ENCODE peak calls at places on chromosomes 7 and 10, in six cellular contexts. U, C, P, E, V and T are unnamed samples. For H3K36me3, the result is how much of the 10 kb centered on the place peaks cover.

GRCh38 chr10:90993340-90993739 is 72.5 kb upstream of the ANKRD1 start:
- DNase-seq in U (no peak), C (no peak), P (peak), E (no peak), V (no peak), T (no peak)

GRCh38 chr7:21076579-21076978 is 289.9 kb upstream of the SP8 start:
- DNase-seq in U (no peak), C (no peak), P (no peak), E (no peak), V (peak), T (no peak)

GRCh38 chr10:96645191-96645721 is 58.4 kb upstream of the TM9SF3 start:
- DNase-seq in U (no peak), C (no peak), P (no peak), E (peak), V (no peak), T (no peak)

GRCh38 chr10:71132321-71132810 is 80.0 kb upstream of the UNC5B start:
- DNase-seq in U (no peak), C (no peak), P (no peak), E (no peak), V (peak), T (no peak)

GRCh38 chr7:51146816-51147586 is 169.6 kb downstream of the COBL start:
- DNase-seq in U (no peak), C (no peak), P (no peak), E (no peak), V (no peak), T (no peak)

GRCh38 chr10:91775731-91776130 is 22.5 kb upstream of the TNKS2 start:
- DNase-seq in U (no peak), C (no peak), P (no peak), E (no peak), V (no peak), T (no peak)

GRCh38 chr7:137741443-137741842 is 105.3 kb downstream of the DGKI start:
- DNase-seq in U (no peak), C (no peak), P (no peak), E (no peak), V (no peak), T (no peak)

GRCh38 chr7:23277359-23277989 is 21.7 kb upstream of the MALSU1 start:
- DNase-seq in U (no peak), C (peak), P (peak), E (no peak), V (peak), T (no peak)

GRCh38 chr10:13337128-13337826 is 10.8 kb downstream of the SEPHS1 start:
- DNase-seq in U (no peak), C (no peak), P (no peak), E (no peak), V (no peak), T (no peak)

GRCh38 chr7:135578569-135578968 is 20.9 kb downstream of the NUP205 start:
- DNase-seq in U (no peak), C (no peak), P (no peak), E (no peak), V (no peak), T (no peak)

GRCh38 chr10:34187201-34187600 is 627.9 kb downstream of the PARD3 start:
- DNase-seq in U (no peak), C (peak), P (peak), E (no peak), V (no peak), T (peak)

GRCh38 chr7:81669476-81670105 is 100.3 kb downstream of the HGF start:
- DNase-seq in U (no peak), C (peak), P (no peak), E (no peak), V (no peak), T (no peak)

GRCh38 chr10:21754410-21755011 is 220.5 kb downstream of the MLLT10 start:
- DNase-seq in U (no peak), C (peak), P (no peak), E (no peak), V (no peak), T (no peak)

GRCh38 chr7:73364006-73364728 is 36.2 kb downstream of the FKBP6 start:
- DNase-seq in U (no peak), C (no peak), P (no peak), E (no peak), V (no peak), T (no peak)

GRCh38 chr10:98361131-98361633 is 53.8 kb downstream of the PYROXD2 start:
- DNase-seq in U (peak), C (peak), P (peak), E (peak), V (no peak), T (peak)

GRCh38 chr10:82942572-82943091 is 1067.6 kb downstream of the NRG3 start:
- DNase-seq in U (peak), C (peak), P (peak), E (no peak), V (no peak), T (peak)

GRCh38 chr7:92634924-92635519 is 44.8 kb upstream of the FAM133B start:
- DNase-seq in U (no peak), C (peak), P (peak), E (no peak), V (no peak), T (peak)

GRCh38 chr10:70781461-70782051 is 3.6 kb downstream of the TBATA start:
- DNase-seq in U (no peak), C (no peak), P (no peak), E (no peak), V (no peak), T (no peak)

GRCh38 chr7:5020098-5020497 is 25.6 kb upstream of the RBAK start:
- DNase-seq in U (no peak), C (no peak), P (no peak), E (no peak), V (no peak), T (no peak)

GRCh38 chr10:75071164-75071489 is 40.3 kb upstream of the SAMD8 start:
- DNase-seq in U (no peak), C (peak), P (peak), E (no peak), V (no peak), T (no peak)

GRCh38 chr7:13749666-13750065 is 239.8 kb downstream of the ETV1 start:
- DNase-seq in U (no peak), C (no peak), P (no peak), E (no peak), V (no peak), T (no peak)

GRCh38 chr7:17489987-17490386 is 191.5 kb downstream of the AHR start:
- DNase-seq in U (no peak), C (no peak), P (no peak), E (no peak), V (no peak), T (no peak)

GRCh38 chr7:157905740-157906461 is 569.1 kb downstream of the DNAJB6 start:
- DNase-seq in U (no peak), C (no peak), P (no peak), E (peak), V (peak), T (no peak)

GRCh38 chr10:86583983-86584382 is 62.4 kb upstream of the WAPL start:
- DNase-seq in U (no peak), C (no peak), P (no peak), E (no peak), V (peak), T (no peak)

GRCh38 chr10:78621183-78621789 is 447.5 kb upstream of the ZMIZ1 start:
- DNase-seq in U (no peak), C (peak), P (peak), E (no peak), V (no peak), T (no peak)

GRCh38 chr7:125126376-125126775 is 196.8 kb upstream of the POT1 start:
- DNase-seq in U (no peak), C (peak), P (peak), E (no peak), V (no peak), T (no peak)

GRCh38 chr10:119505131-119505551 is 37.4 kb downstream of the RGS10 start:
- DNase-seq in U (no peak), C (peak), P (peak), E (peak), V (no peak), T (no peak)

GRCh38 chr10:132647424-132647823 is 109.8 kb downstream of the INPP5A start:
- DNase-seq in U (no peak), C (no peak), P (no peak), E (no peak), V (no peak), T (no peak)

GRCh38 chr10:68192113-68192512 is 39.8 kb downstream of the ATOH7 start:
- DNase-seq in U (no peak), C (no peak), P (no peak), E (no peak), V (no peak), T (no peak)

GRCh38 chr7:27605689-27606269 is 56.9 kb downstream of the HIBADH start:
- DNase-seq in U (no peak), C (peak), P (peak), E (no peak), V (peak), T (no peak)

GRCh38 chr10:101122270-101123084 is 8.6 kb upstream of the TLX1 start:
- DNase-seq in U (no peak), C (no peak), P (no peak), E (no peak), V (no peak), T (no peak)

DNA sequence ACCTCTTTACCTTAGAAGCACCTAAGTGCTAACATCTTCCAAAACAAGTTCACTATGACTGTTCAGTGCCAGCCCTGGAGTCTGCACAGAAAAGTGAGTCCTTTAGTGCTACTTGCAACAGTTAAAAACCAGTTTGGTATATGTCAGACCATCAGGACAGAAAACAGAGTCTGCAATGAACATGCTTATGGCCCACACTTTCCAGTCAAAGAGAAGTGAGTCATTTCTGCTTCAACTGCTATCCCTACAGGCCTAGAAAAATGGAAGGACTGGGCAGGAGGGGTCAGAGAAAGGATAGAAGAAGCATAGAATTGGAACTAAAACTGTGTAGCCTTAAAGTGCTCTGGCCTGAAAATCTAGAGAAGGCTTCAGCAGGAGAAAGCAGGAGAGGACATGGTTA is 108.0 kb downstream of the PDE1C start:
- DNase-seq in U (no peak), C (no peak), P (no peak), E (no peak), V (no peak), T (no peak)
- TF ChIP-seq CTCF in U (no peak), C (no peak), P (no peak), E (no peak), V (no peak), T (no peak)

GRCh38 chr7:98286701-98287485 is 5.4 kb downstream of the BRI3 start:
- DNase-seq in U (no peak), C (no peak), P (no peak), E (no peak), V (no peak), T (no peak)
- H3K4me3 ChIP-seq in U (no peak), C (no peak), P (peak), E (peak), V (no peak), T (no peak)

GRCh38 chr10:1019362-1019761 is 6.3 kb downstream of the IDI2 start:
- DNase-seq in U (no peak), C (no peak), P (no peak), E (no peak), V (no peak), T (no peak)

GRCh38 chr10:1011696-1012095 is 14.0 kb downstream of the IDI2 start:
- DNase-seq in U (no peak), C (no peak), P (no peak), E (no peak), V (no peak), T (no peak)

GRCh38 chr10:1010703-1011102 is 15.0 kb downstream of the IDI2 start:
- DNase-seq in U (no peak), C (no peak), P (no peak), E (no peak), V (no peak), T (no peak)

GRCh38 chr10:1020460-1020859 is 5.2 kb downstream of the IDI2 start:
- DNase-seq in U (no peak), C (no peak), P (no peak), E (no peak), V (no peak), T (no peak)

DNA sequence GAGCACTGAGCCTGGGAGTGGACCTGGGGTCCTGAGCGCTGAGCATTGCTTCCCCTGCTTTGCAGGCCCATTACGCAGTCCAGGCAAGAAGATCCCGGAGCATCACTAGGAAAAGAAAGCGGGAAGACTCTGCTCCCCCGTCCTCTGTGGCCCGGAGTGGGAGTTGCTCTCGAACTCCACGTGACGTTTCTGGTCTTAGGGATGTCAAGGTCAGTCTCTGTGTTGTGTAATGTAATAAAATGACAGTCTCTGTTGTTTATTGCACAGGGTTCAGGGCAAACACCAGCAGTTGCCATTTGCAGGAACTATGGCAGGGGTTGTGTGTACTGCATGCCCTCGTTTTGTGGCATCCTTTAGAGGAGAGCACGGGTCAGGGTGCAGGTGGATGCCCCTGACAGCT is 10.0 kb downstream of the IDI2 start:
- DNase-seq in U (no peak), C (no peak), P (no peak), E (no peak), V (no peak), T (no peak)
- H3K36me3 ChIP-seq in U (half or more), C (half or more), P (under half), E (half or more), V (half or more), T (under half)

DNA sequence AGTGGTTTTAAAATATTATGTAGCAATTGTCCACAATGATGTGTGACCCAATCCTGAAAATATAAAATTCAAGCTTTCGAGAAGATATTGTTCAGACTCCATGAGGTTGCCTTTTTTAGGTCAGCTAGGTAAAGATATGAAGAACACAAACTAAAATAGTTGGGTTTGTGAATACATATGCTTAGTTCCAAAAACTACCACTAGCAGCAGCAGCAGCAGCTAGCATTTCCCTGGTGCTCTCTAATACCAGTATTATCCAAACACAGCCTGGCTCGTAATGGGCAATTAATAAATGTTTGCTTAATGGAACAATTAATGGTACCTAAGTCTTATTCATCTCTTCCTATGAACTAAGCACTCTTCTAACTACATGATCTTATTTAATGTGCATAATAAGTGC is 362.5 kb downstream of the MALRD1 start:
- DNase-seq in U (no peak), C (no peak), P (no peak), E (no peak), V (no peak), T (no peak)
- TF ChIP-seq CTCF in U (no peak), C (no peak), P (peak), E (no peak), V (no peak), T (no peak)

DNA sequence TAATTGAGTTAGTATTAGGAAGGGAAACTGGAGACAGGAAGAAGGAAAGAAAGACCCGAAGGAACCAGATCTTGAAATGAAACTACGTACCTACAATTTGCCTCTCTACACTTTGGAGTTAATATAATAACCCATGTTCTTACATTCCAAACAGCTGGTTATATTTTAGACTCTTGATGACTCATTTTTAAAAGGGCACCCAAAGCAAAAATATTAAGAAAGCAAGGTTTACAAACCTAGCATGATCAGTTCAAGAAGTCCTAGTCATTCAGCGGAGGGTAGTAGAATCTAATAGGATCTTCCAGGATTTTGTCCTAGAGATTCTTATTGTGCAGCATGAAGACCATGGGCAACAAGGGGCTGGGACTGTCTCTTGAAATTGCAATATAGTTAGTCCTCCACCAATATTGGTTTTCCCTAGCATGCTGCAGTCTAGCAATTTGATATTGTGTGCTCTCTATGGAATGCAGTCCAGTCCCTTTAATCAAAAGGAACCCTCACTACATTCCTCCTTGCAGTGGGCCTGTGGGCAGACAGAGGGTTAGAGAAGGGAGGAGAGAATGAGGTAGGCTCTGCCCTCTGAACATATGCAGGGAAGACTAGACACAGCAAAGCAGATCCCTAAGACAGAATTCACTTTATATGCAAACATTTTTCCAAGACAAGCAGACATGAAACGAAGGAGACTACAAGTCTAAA is 230.3 kb downstream of the INHBA start:
- DNase-seq in U (no peak), C (no peak), P (peak), E (no peak), V (no peak), T (no peak)
- H3K4me3 ChIP-seq in U (no peak), C (no peak), P (no peak), E (no peak), V (no peak), T (no peak)

DNA sequence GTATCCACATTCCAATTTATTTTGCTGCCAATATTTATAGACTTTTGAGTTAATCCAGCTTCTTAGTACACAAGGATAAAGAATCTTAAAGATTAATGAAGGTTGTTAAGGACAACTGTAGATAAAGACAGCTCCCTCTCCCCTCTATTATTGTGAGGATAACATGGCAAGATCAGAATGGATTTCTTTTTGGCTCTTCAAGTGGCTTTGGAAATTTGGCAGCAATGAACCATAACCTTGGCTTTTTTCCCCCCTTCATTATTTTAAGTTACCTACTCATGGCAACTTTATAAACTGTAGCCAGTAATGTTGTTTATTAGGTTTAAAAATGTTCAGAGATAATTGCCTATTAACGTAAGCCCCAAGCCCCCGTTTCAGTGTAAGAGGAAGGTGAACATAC is 131.1 kb upstream of the SLC26A5 start:
- DNase-seq in U (no peak), C (no peak), P (no peak), E (no peak), V (no peak), T (no peak)
- H3K36me3 ChIP-seq in U (under half), C (under half), P (under half), E (under half), V (under half), T (under half)

GRCh38 chr10:110222896-110223675 is 15.7 kb downstream of the MXI1 start:
- DNase-seq in U (no peak), C (no peak), P (no peak), E (no peak), V (no peak), T (no peak)

GRCh38 chr10:110221044-110221720 is 13.8 kb downstream of the MXI1 start:
- DNase-seq in U (no peak), C (no peak), P (no peak), E (no peak), V (no peak), T (no peak)

GRCh38 chr10:110219884-110220283 is 12.5 kb downstream of the MXI1 start:
- DNase-seq in U (no peak), C (no peak), P (no peak), E (no peak), V (no peak), T (no peak)

GRCh38 chr10:110220383-110220782 is 13.0 kb downstream of the MXI1 start:
- DNase-seq in U (no peak), C (no peak), P (no peak), E (peak), V (no peak), T (no peak)

GRCh38 chr10:110221721-110222261 is 14.4 kb downstream of the MXI1 start:
- DNase-seq in U (peak), C (peak), P (peak), E (peak), V (peak), T (peak)
- TF ChIP-seq CTCF in U (no peak), C (peak), P (peak), E (no peak), V (peak), T (peak)

DNA sequence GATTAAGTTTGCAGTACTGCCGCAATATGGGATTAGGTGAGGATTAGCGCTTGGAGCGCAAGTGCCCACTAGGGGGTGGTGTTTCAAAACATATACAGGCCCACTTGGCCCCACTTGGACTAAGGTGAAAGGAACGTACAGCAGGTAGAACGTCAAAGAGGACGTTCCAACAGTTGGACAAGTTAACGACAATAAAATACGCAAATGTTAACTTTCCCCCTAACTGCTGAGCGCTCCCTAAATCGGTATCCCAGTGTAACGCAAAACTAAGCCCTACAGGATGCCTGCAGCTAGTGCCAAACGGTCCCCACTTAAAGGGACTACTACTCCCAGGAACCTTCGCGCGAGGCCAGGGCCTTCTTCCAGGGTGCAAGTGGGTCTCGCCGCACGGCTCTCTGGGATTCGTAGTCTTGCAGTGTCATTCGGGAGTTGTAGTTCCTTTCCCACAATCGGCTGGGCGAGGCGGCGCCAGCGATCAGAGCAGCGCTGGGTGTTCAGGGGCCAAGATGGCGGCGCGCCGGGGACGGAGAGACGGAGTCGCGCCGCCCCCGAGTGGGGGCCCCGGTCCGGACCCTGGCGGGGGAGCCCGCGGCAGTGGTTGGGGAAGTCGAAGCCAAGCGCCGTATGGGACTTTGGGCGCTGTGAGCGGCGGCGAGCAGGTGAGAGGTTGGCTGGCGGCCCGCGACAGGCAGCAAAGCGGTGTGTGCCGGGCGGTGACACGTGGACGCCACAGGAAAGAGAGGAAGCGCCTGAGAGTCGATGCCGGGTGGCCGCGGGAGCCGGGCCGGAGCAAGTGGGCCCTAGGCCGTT is at the start of gene PPRC1:
- DNase-seq in U (peak), C (peak), P (peak), E (peak), V (peak), T (peak)
- H3K4me3 ChIP-seq in U (peak), C (peak), P (peak), E (peak), V (peak), T (peak)

GRCh38 chr10:73159038-73159648 is 8.7 kb downstream of the ECD start:
- DNase-seq in U (peak), C (peak), P (peak), E (peak), V (peak), T (no peak)
- H3K36me3 ChIP-seq in U (under half), C (under half), P (under half), E (half or more), V (under half), T (under half)